ENCODE peak calls at places on chromosomes 13 and 19, in four cellular contexts. U is GM04504; B is effector memory CD4-positive, alpha-beta T cell; M is NCI-H1092. Y is an unnamed sample.

GRCh38 chr19:4059931-4060620 is 6.6 kb downstream of the ZBTB7A start:
- DNase-seq in U (no peak), B (peak; percentile 71), M (no peak), Y (no peak)

GRCh38 chr13:23979361-23980159 is 82.3 kb upstream of the C1QTNF9B start:
- DNase-seq in U (peak; percentile 71), B (peak; percentile 17), M (no peak), Y (no peak)

GRCh38 chr19:42076375-42076944 is 494 bp downstream of the ZNF574 start:
- DNase-seq in U (no peak), B (no peak), M (no peak), Y (no peak)

GRCh38 chr19:29596885-29597525 is 9.1 kb upstream of the POP4 start:
- DNase-seq in U (no peak), B (no peak), M (peak; percentile 32), Y (no peak)

GRCh38 chr13:29526741-29527140 is 68.7 kb downstream of the SLC7A1 start:
- DNase-seq in U (no peak), B (no peak), M (no peak), Y (no peak)

GRCh38 chr19:45613926-45614725 is 12.1 kb upstream of the GPR4 start:
- DNase-seq in U (peak; percentile 87), B (no peak), M (no peak), Y (no peak)

GRCh38 chr19:12880551-12881171 is 588 bp downstream of the DNASE2 start:
- DNase-seq in U (no peak), B (no peak), M (no peak), Y (no peak)

GRCh38 chr13:26742691-26743358 is 17.8 kb downstream of the GPR12 start:
- DNase-seq in U (no peak), B (no peak), M (no peak), Y (no peak)

GRCh38 chr19:44774614-44775013 is 3.1 kb upstream of the CBLC start:
- DNase-seq in U (no peak), B (no peak), M (no peak), Y (no peak)

GRCh38 chr19:18049390-18049789 is 37.3 kb downstream of the IL12RB1 start:
- DNase-seq in U (no peak), B (no peak), M (no peak), Y (no peak)

GRCh38 chr19:49882643-49883042 is 5.1 kb downstream of the TBC1D17 start:
- DNase-seq in U (no peak), B (no peak), M (no peak), Y (no peak)

GRCh38 chr19:49506575-49507105 is 5.8 kb upstream of the FCGRT start:
- DNase-seq in U (no peak), B (peak; percentile 72), M (no peak), Y (no peak)

GRCh38 chr13:43874512-43875092 is 4.9 kb downstream of the CCDC122 start:
- DNase-seq in U (peak; percentile 11), B (no peak), M (no peak), Y (peak; percentile 24)

GRCh38 chr13:73900591-73900990 is 233.6 kb downstream of the KLF12 start:
- DNase-seq in U (no peak), B (no peak), M (no peak), Y (no peak)

GRCh38 chr19:3243851-3244700 is 19.6 kb downstream of the CELF5 start:
- DNase-seq in U (peak; percentile 10), B (no peak), M (no peak), Y (no peak)

GRCh38 chr13:111282997-111283396 is 37.4 kb upstream of the TEX29 start:
- DNase-seq in U (no peak), B (no peak), M (peak; percentile 48), Y (no peak)

GRCh38 chr13:27919934-27920676 is at the start of gene PDX1:
- DNase-seq in U (no peak), B (no peak), M (no peak), Y (no peak)

GRCh38 chr13:108572782-108573211 is 56.6 kb upstream of the MYO16 start:
- DNase-seq in U (no peak), B (no peak), M (no peak), Y (no peak)

GRCh38 chr19:57802269-57802668 is 12.4 kb downstream of the ZNF552 start:
- DNase-seq in U (no peak), B (no peak), M (no peak), Y (no peak)

GRCh38 chr13:110756268-110756667 is 42.8 kb downstream of the ING1 start:
- DNase-seq in U (no peak), B (no peak), M (no peak), Y (no peak)